ENCODE peak calls at places on chromosomes 6 and 20, in seven cellular contexts. One of them, this sample, is unnamed.

GRCh38 chr20:37615507-37616425 is 78.1 kb upstream of the CTNNBL1 start:
- DNase-seq in IMR-90: no peak
- DNase-seq in right lobe of liver: no peak
- DNase-seq in HCT116: peak
- DNase-seq in suprapubic skin: no peak
- DNase-seq in uterus: no peak
- DNase-seq in HepG2: peak
- DNase-seq in this sample: no peak

GRCh38 chr20:41738584-41739193 is 120.5 kb upstream of the CHD6 start:
- DNase-seq in HepG2: peak
- DNase-seq in uterus: no peak
- DNase-seq in HCT116: peak
- DNase-seq in right lobe of liver: peak
- DNase-seq in suprapubic skin: no peak
- DNase-seq in IMR-90: peak
- DNase-seq in this sample: no peak

GRCh38 chr20:47969426-47969825 is 184.1 kb upstream of the SULF2 start:
- DNase-seq in HepG2: no peak
- DNase-seq in HCT116: no peak
- DNase-seq in uterus: no peak
- DNase-seq in suprapubic skin: no peak
- DNase-seq in IMR-90: no peak
- DNase-seq in right lobe of liver: no peak
- DNase-seq in this sample: no peak

GRCh38 chr20:41615671-41616070 is 2.5 kb downstream of the CHD6 start:
- DNase-seq in IMR-90: no peak
- DNase-seq in uterus: no peak
- DNase-seq in HepG2: no peak
- DNase-seq in suprapubic skin: no peak
- DNase-seq in right lobe of liver: no peak
- DNase-seq in HCT116: no peak
- DNase-seq in this sample: no peak

GRCh38 chr6:169097336-169098052 is 156.2 kb downstream of the THBS2 start:
- DNase-seq in suprapubic skin: no peak
- DNase-seq in IMR-90: peak
- DNase-seq in uterus: no peak
- DNase-seq in right lobe of liver: no peak
- DNase-seq in HepG2: no peak
- DNase-seq in HCT116: no peak
- DNase-seq in this sample: peak

GRCh38 chr6:75481936-75482593 is 11.5 kb downstream of the FILIP1 start:
- DNase-seq in right lobe of liver: no peak
- DNase-seq in uterus: peak
- DNase-seq in HepG2: no peak
- DNase-seq in IMR-90: peak
- DNase-seq in suprapubic skin: no peak
- DNase-seq in HCT116: no peak
- DNase-seq in this sample: peak

GRCh38 chr20:41769650-41770049 is 151.5 kb upstream of the CHD6 start:
- DNase-seq in right lobe of liver: no peak
- DNase-seq in uterus: no peak
- DNase-seq in IMR-90: no peak
- DNase-seq in suprapubic skin: no peak
- DNase-seq in HCT116: no peak
- DNase-seq in HepG2: no peak
- DNase-seq in this sample: no peak

GRCh38 chr6:156928972-156929371 is 151.8 kb downstream of the ARID1B start:
- DNase-seq in suprapubic skin: no peak
- DNase-seq in HCT116: no peak
- DNase-seq in IMR-90: no peak
- DNase-seq in uterus: no peak
- DNase-seq in right lobe of liver: no peak
- DNase-seq in HepG2: no peak
- DNase-seq in this sample: no peak

GRCh38 chr6:71349976-71350615 is 61.5 kb downstream of the OGFRL1 start:
- DNase-seq in HCT116: no peak
- DNase-seq in right lobe of liver: peak
- DNase-seq in suprapubic skin: no peak
- DNase-seq in uterus: peak
- DNase-seq in IMR-90: peak
- DNase-seq in HepG2: no peak
- DNase-seq in this sample: no peak

GRCh38 chr6:116108836-116109235 is 8.2 kb downstream of the NT5DC1 start:
- DNase-seq in HepG2: no peak
- DNase-seq in HCT116: no peak
- DNase-seq in suprapubic skin: no peak
- DNase-seq in right lobe of liver: no peak
- DNase-seq in IMR-90: no peak
- DNase-seq in uterus: no peak
- DNase-seq in this sample: no peak

GRCh38 chr6:111646942-111647341 is 41.3 kb upstream of the TRAF3IP2 start:
- DNase-seq in uterus: peak
- DNase-seq in HepG2: no peak
- DNase-seq in HCT116: no peak
- DNase-seq in IMR-90: peak
- DNase-seq in right lobe of liver: no peak
- DNase-seq in suprapubic skin: peak
- DNase-seq in this sample: no peak

GRCh38 chr20:58556961-58557360 is 41.8 kb upstream of the APCDD1L start:
- DNase-seq in uterus: no peak
- DNase-seq in HepG2: no peak
- DNase-seq in IMR-90: no peak
- DNase-seq in suprapubic skin: no peak
- DNase-seq in HCT116: no peak
- DNase-seq in right lobe of liver: no peak
- DNase-seq in this sample: no peak

GRCh38 chr20:40683894-40684268 is 5.2 kb downstream of the MAFB start:
- DNase-seq in suprapubic skin: no peak
- DNase-seq in right lobe of liver: no peak
- DNase-seq in IMR-90: no peak
- DNase-seq in HCT116: no peak
- DNase-seq in uterus: no peak
- DNase-seq in HepG2: no peak
- DNase-seq in this sample: no peak

GRCh38 chr6:32852018-32852843 is 1.3 kb downstream of the TAP1 start:
- DNase-seq in suprapubic skin: no peak
- DNase-seq in IMR-90: no peak
- DNase-seq in uterus: peak
- DNase-seq in HepG2: no peak
- DNase-seq in HCT116: no peak
- DNase-seq in right lobe of liver: no peak
- DNase-seq in this sample: no peak

GRCh38 chr20:58478141-58478805 is 36.9 kb downstream of the APCDD1L start:
- DNase-seq in HepG2: no peak
- DNase-seq in HCT116: no peak
- DNase-seq in right lobe of liver: no peak
- DNase-seq in IMR-90: no peak
- DNase-seq in uterus: no peak
- DNase-seq in suprapubic skin: no peak
- DNase-seq in this sample: no peak

GRCh38 chr20:25178563-25179438 is 16.7 kb upstream of the ENTPD6 start:
- DNase-seq in IMR-90: peak
- DNase-seq in suprapubic skin: no peak
- DNase-seq in uterus: peak
- DNase-seq in HepG2: peak
- DNase-seq in right lobe of liver: no peak
- DNase-seq in HCT116: peak
- DNase-seq in this sample: no peak

GRCh38 chr6:48764261-48764660 is 653.3 kb upstream of the PTCHD4 start:
- DNase-seq in HepG2: no peak
- DNase-seq in suprapubic skin: no peak
- DNase-seq in HCT116: no peak
- DNase-seq in right lobe of liver: no peak
- DNase-seq in uterus: no peak
- DNase-seq in IMR-90: peak
- DNase-seq in this sample: no peak

GRCh38 chr6:24867104-24867703 is 68.5 kb upstream of the ARMH2 start:
- DNase-seq in IMR-90: no peak
- DNase-seq in right lobe of liver: no peak
- DNase-seq in HCT116: no peak
- DNase-seq in HepG2: no peak
- DNase-seq in uterus: no peak
- DNase-seq in suprapubic skin: no peak
- DNase-seq in this sample: no peak

GRCh38 chr6:21367649-21368154 is 225.8 kb upstream of the SOX4 start:
- DNase-seq in HepG2: peak
- DNase-seq in IMR-90: no peak
- DNase-seq in uterus: no peak
- DNase-seq in suprapubic skin: no peak
- DNase-seq in right lobe of liver: no peak
- DNase-seq in HCT116: no peak
- DNase-seq in this sample: no peak

GRCh38 chr6:4844108-4844507 is 67.9 kb downstream of the CDYL start:
- DNase-seq in suprapubic skin: no peak
- DNase-seq in right lobe of liver: no peak
- DNase-seq in HepG2: no peak
- DNase-seq in uterus: no peak
- DNase-seq in HCT116: no peak
- DNase-seq in IMR-90: no peak
- DNase-seq in this sample: no peak

GRCh38 chr6:131946404-131946991 is 4.7 kb downstream of the CCN2 start:
- DNase-seq in right lobe of liver: no peak
- DNase-seq in HCT116: no peak
- DNase-seq in IMR-90: peak
- DNase-seq in HepG2: peak
- DNase-seq in suprapubic skin: no peak
- DNase-seq in uterus: no peak
- DNase-seq in this sample: no peak

GRCh38 chr6:4660377-4661321 is 115.6 kb upstream of the CDYL start:
- DNase-seq in suprapubic skin: no peak
- DNase-seq in HCT116: no peak
- DNase-seq in right lobe of liver: no peak
- DNase-seq in IMR-90: peak
- DNase-seq in HepG2: no peak
- DNase-seq in uterus: no peak
- DNase-seq in this sample: peak

DNA sequence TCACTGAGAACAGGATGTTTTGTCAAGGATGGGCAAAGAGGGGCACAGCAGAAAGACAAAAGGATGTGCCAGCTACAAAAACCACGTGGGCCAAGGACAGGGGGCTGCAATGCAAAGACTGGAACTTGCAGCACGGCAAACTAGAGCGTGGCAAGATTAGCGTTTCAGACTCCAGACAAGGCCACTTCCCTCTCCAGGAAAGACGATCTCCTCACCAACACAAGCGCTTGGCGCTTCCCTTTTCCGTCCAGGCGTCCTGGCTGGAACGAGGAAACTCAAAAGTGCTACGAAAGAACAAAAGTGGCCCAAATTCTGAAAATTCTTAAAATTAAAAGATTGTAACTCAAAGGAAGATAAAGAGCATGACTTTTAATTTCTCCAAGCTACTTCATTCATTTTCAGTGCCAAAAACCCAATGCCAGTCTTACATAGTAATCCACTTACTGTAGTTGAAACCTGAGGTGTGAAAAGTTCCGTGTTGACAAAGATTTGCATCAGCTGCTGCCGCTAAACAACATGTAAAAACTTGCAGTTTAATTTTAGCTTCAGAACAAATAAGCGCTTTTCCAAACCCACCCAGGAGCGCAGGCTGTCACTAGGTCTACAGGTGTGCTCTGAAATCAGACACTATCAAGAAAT is 207.1 kb upstream of the RREB1 start:
- DNase-seq in right lobe of liver: no peak
- DNase-seq in suprapubic skin: no peak
- DNase-seq in HCT116: no peak
- DNase-seq in HepG2: no peak
- DNase-seq in uterus: no peak
- DNase-seq in IMR-90: no peak
- DNase-seq in this sample: no peak
- H3K4me3 ChIP-seq in right lobe of liver: no peak
- H3K4me3 ChIP-seq in suprapubic skin: no peak
- H3K4me3 ChIP-seq in HCT116: no peak
- H3K4me3 ChIP-seq in HepG2: no peak
- H3K4me3 ChIP-seq in uterus: no peak
- H3K4me3 ChIP-seq in IMR-90: no peak
- H3K4me3 ChIP-seq in this sample: no peak

DNA sequence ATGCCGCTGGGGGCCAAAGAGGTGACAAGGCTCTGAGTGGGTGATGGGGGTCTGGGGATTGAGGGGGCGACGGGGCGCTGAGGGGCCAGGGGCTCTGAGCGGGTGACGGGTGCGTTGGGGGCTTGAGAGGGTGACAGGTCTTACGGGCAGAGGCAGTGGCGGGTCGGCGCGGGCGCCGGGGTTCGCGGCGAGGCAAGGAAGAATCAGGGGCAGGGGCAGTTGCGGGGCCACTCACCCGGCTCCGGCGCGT is 146 bp downstream of the ZNFX1 start:
- DNase-seq in uterus: no peak
- DNase-seq in suprapubic skin: no peak
- DNase-seq in IMR-90: no peak
- DNase-seq in HepG2: no peak
- DNase-seq in right lobe of liver: no peak
- DNase-seq in HCT116: no peak
- DNase-seq in this sample: no peak
- TF ChIP-seq POLR2A in uterus: no peak
- TF ChIP-seq POLR2A in suprapubic skin: no peak
- TF ChIP-seq POLR2A in IMR-90: no peak
- TF ChIP-seq POLR2A in HepG2: no peak
- TF ChIP-seq POLR2A in right lobe of liver: peak
- TF ChIP-seq POLR2A in HCT116: no peak
- TF ChIP-seq POLR2A in this sample: no peak

GRCh38 chr20:46439837-46440236 is 33.4 kb upstream of the ELMO2 start:
- DNase-seq in IMR-90: no peak
- DNase-seq in uterus: no peak
- DNase-seq in right lobe of liver: no peak
- DNase-seq in HCT116: no peak
- DNase-seq in suprapubic skin: no peak
- DNase-seq in HepG2: no peak
- DNase-seq in this sample: no peak

GRCh38 chr20:46434597-46434996 is 28.2 kb upstream of the ELMO2 start:
- DNase-seq in right lobe of liver: no peak
- DNase-seq in suprapubic skin: no peak
- DNase-seq in uterus: no peak
- DNase-seq in HepG2: no peak
- DNase-seq in IMR-90: no peak
- DNase-seq in HCT116: no peak
- DNase-seq in this sample: no peak

GRCh38 chr20:46435146-46435545 is 28.7 kb upstream of the ELMO2 start:
- DNase-seq in suprapubic skin: no peak
- DNase-seq in right lobe of liver: no peak
- DNase-seq in IMR-90: no peak
- DNase-seq in uterus: no peak
- DNase-seq in HCT116: no peak
- DNase-seq in HepG2: no peak
- DNase-seq in this sample: no peak

GRCh38 chr20:46433051-46433450 is 26.6 kb upstream of the ELMO2 start:
- DNase-seq in HepG2: no peak
- DNase-seq in HCT116: no peak
- DNase-seq in right lobe of liver: no peak
- DNase-seq in uterus: no peak
- DNase-seq in suprapubic skin: no peak
- DNase-seq in IMR-90: no peak
- DNase-seq in this sample: no peak

GRCh38 chr20:46438156-46438750 is 31.8 kb upstream of the ELMO2 start:
- DNase-seq in uterus: no peak
- DNase-seq in HepG2: peak
- DNase-seq in IMR-90: peak
- DNase-seq in suprapubic skin: no peak
- DNase-seq in HCT116: peak
- DNase-seq in right lobe of liver: no peak
- DNase-seq in this sample: no peak
- TF ChIP-seq CTCF in uterus: no peak
- TF ChIP-seq CTCF in HepG2: peak
- TF ChIP-seq CTCF in IMR-90: peak
- TF ChIP-seq CTCF in suprapubic skin: no peak
- TF ChIP-seq CTCF in HCT116: peak
- TF ChIP-seq CTCF in right lobe of liver: peak
- TF ChIP-seq CTCF in this sample: no peak

GRCh38 chr6:37516076-37516919 is 16.6 kb upstream of the CCDC167 start:
- DNase-seq in HepG2: peak
- DNase-seq in suprapubic skin: no peak
- DNase-seq in IMR-90: no peak
- DNase-seq in HCT116: no peak
- DNase-seq in uterus: no peak
- DNase-seq in right lobe of liver: peak
- DNase-seq in this sample: no peak
- H3K4me3 ChIP-seq in HepG2: peak
- H3K4me3 ChIP-seq in suprapubic skin: peak
- H3K4me3 ChIP-seq in IMR-90: no peak
- H3K4me3 ChIP-seq in HCT116: no peak
- H3K4me3 ChIP-seq in uterus: no peak
- H3K4me3 ChIP-seq in right lobe of liver: peak
- H3K4me3 ChIP-seq in this sample: no peak

This sample was measured in lower leg skin.